ENCODE peak calls at places on chromosomes 4 and X, in five cellular contexts. Z, A, T, S and U are unnamed samples.
A peak's percentile ranks its signal among the peaks of the same experiment; 100 is the strongest.

GRCh38 chr4:35491093-35491492 is 753.2 kb downstream of the ARAP2 start:
- DNase-seq in Z (no peak), A (no peak), T (no peak), S (no peak), U (no peak)

GRCh38 chrX:155065035-155065734 is 5.8 kb downstream of the CMC4 start:
- DNase-seq in Z (no peak), A (no peak), T (no peak), S (no peak), U (peak; percentile 30)

GRCh38 chrX:1400049-1400448 is 8.1 kb upstream of the SLC25A6 start:
- DNase-seq in Z (no peak), A (no peak), T (no peak), S (peak; percentile 31), U (peak; percentile 43)

GRCh38 chr4:5720157-5720850 is 9.3 kb downstream of the EVC start:
- DNase-seq in Z (no peak), A (no peak), T (no peak), S (no peak), U (no peak)

GRCh38 chrX:40300286-40300890 is 202.6 kb upstream of the BCOR start:
- DNase-seq in Z (no peak), A (no peak), T (no peak), S (no peak), U (no peak)

GRCh38 chrX:72358313-72358712 is 52.6 kb upstream of the CITED1 start:
- DNase-seq in Z (no peak), A (no peak), T (no peak), S (no peak), U (no peak)

GRCh38 chrX:19462879-19463278 is 52.4 kb downstream of the MAP3K15 start:
- DNase-seq in Z (no peak), A (no peak), T (no peak), S (no peak), U (no peak)

GRCh38 chrX:104921606-104922205 is 298.8 kb downstream of the TEX13A start:
- DNase-seq in Z (no peak), A (peak; percentile 18), T (no peak), S (no peak), U (no peak)

GRCh38 chr4:33661636-33662035 is 2582.7 kb downstream of the ARAP2 start:
- DNase-seq in Z (no peak), A (no peak), T (no peak), S (no peak), U (no peak)

GRCh38 chr4:33658971-33659370 is 2585.3 kb downstream of the ARAP2 start:
- DNase-seq in Z (no peak), A (no peak), T (no peak), S (no peak), U (no peak)
- H3K9me3 ChIP-seq in Z (no peaks in the 10 kb centered on the region), A (no peaks in the 10 kb centered on the region), T (no peaks in the 10 kb centered on the region), S (peaks cover 38% of the 10 kb centered on the region), U (no peaks in the 10 kb centered on the region)

DNA sequence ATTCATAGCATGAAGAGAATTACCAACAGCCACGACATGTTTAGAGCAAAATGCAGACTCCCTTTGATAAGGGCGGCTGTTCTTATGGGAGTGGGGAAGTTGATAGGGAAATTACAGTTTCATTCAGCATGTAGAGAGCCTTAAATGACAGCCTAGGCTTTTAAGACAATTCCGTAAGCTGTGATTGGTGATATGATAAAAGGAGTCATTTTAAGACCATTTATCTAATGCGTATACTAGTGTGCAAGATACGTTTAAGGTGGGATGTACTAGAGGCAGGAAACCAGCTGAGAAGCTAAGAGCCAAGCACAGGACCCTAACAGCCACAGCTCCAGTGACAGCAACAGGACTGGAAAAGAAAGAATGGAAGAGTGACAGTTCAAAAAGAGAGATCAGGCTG is 102.2 kb upstream of the ZFP42 start:
- DNase-seq in Z (no peak), A (no peak), T (no peak), S (no peak), U (no peak)
- H3K4me3 ChIP-seq in Z (no peak overlapping the region), A (no peak overlapping the region), T (no peak overlapping the region), S (no peak overlapping the region), U (no peak overlapping the region)

GRCh38 chr4:65028592-65028991 is 619.3 kb upstream of the TECRL start:
- DNase-seq in Z (no peak), A (no peak), T (no peak), S (no peak), U (no peak)

DNA sequence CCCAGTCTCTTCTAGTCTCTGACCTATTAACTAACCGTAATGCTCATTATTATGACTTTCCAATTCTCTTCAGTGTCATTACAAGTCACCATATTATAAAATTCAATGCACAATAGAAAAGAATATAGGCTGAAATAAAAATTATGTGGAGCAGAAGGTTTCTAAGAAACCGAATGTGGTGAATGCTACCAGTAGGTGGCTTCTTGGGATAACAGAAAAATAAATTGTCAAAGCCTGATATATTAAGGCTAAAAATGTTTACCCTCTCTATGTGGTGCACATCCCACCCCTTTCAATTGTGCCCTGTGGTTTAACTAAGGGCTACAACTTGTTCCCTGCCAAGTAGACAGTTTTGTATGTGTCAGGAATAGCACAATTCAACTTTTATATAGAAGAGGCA is 624.6 kb upstream of the TECRL start:
- DNase-seq in Z (no peak), A (no peak), T (no peak), S (no peak), U (no peak)
- TF ChIP-seq CTCF in Z (no peak), A (no peak), T (no peak), S (no peak), U (no peak)

DNA sequence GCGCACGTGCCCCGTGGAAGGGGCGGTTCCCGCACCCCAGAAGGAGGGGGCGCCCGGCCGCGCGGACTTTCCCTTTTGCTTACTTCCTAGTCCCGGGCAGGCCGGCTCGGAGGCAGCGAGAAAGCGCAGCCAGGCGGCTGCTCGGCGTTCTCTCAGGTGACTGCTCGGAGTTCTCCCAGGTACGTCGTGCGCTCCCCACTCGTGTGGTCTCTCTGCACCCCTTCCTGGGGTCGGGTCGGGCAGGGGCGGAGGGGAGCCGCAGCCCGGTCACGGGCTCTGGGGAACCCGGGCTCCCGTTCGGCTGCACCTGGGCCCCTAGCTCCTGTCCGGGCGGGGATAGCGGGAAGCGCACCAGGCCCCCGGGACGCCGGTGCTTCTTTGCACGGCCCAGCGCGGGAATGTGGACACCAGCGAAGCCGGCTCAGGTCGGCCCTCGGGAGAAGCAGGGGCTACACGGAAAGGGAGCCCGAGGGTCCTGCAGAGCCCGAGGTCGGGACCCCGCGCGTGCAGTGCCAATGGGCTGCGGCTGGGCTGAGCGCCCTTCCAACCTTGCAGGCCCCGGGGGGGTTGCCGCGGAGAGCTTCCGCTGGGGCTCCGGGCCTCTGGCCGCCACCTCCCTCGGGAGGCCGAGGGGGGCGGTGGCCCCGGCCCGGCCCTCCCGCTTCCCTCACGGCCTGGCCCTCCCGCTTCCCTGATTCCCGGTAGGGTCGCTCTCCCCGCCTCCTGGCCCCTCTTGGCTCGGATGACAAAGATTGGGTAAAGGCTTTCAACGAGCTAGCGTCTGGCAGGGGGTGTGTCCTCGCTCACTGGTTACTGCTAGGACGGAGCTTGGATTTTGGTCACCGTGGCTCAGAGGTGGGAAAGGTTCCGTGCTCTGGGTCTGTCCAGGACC is at the start of gene TLR2:
- DNase-seq in Z (peak; percentile 63), A (peak; percentile 89), T (peak; percentile 77), S (peak; percentile 86), U (peak; percentile 79)
- H3K9me3 ChIP-seq in Z (no peaks in the 10 kb centered on the region), A (no peaks in the 10 kb centered on the region), T (no peaks in the 10 kb centered on the region), S (peaks cover 17% of the 10 kb centered on the region), U (peaks cover 4% of the 10 kb centered on the region)

GRCh38 chr4:184860018-184860530 is 34.3 kb upstream of the ACSL1 start:
- DNase-seq in Z (no peak), A (no peak), T (no peak), S (no peak), U (no peak)
- H3K4me3 ChIP-seq in Z (no peak overlapping the region), A (no peak overlapping the region), T (no peak overlapping the region), S (no peak overlapping the region), U (no peak overlapping the region)

GRCh38 chr4:112564706-112565270 is 48.8 kb upstream of the NEUROG2 start:
- DNase-seq in Z (no peak), A (no peak), T (no peak), S (no peak), U (no peak)
- TF ChIP-seq CTCF in Z (no peak), A (no peak), T (no peak), S (no peak), U (no peak)

DNA sequence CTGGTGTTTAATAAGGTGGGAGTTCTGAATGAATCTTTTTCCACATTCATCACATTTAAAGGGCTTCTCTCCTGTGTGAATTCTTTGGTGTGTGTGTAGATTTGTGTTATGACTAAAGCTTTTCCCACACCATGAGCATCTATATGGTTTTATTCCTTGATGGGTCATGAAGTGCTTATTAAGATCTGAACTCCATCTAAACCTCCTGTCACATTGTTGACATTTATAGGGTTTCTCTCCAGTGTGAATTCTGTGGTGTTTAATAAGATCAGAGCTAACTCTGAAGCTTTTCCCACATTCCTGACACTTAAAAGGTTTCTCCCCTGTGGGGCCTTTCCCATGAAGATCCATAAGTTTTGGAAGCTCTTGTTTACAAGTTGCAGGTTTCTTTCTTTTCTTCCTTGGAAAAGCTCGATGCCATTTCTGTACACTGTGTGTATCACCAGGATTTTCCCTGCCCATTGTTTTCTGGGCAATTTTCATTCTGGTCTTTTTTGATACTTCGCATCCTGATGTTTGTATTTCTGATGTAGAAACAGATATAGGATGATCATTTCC is 21.9 kb upstream of the ETDC start:
- DNase-seq in Z (no peak), A (no peak), T (no peak), S (no peak), U (no peak)
- H3K9me3 ChIP-seq in Z (peaks cover 4% of the 10 kb centered on the region), A (peaks cover 4% of the 10 kb centered on the region), T (no peaks in the 10 kb centered on the region), S (peaks cover 57% of the 10 kb centered on the region), U (peaks cover 29% of the 10 kb centered on the region)

DNA sequence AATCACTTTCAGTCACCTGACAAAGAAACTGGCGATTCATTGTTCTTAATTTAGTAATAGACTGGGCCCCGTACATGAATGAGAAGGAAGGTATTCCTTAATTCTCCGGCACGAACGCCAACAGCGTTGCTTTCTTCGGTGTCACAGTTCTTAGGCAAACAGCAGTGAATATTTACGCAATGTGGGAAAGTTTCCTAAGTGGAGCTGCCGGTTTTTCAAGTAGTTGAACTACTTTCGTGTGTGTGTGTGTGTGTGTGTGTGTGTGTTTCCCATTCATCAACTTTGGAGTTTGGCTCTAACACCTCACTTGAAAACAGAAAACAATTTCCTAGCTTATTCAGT is 651 bp downstream of the NXT2 start:
- DNase-seq in Z (peak; percentile 67), A (no peak), T (peak; percentile 39), S (no peak), U (no peak)
- H3K4me3 ChIP-seq in Z (no peak overlapping the region), A (peak overlapping the region; percentile 36), T (peak overlapping the region; percentile 60), S (peak overlapping the region; percentile 17), U (peak overlapping the region; percentile 87)

GRCh38 chrX:20637351-20637750 is 370.6 kb upstream of the RPS6KA3 start:
- DNase-seq in Z (no peak), A (no peak), T (no peak), S (no peak), U (no peak)

GRCh38 chrX:20641954-20642353 is 375.2 kb upstream of the RPS6KA3 start:
- DNase-seq in Z (no peak), A (no peak), T (no peak), S (no peak), U (no peak)

GRCh38 chrX:20639115-20639514 is 372.4 kb upstream of the RPS6KA3 start:
- DNase-seq in Z (no peak), A (no peak), T (no peak), S (no peak), U (peak; percentile 20)
- TF ChIP-seq CTCF in Z (no peak), A (no peak), T (no peak), S (no peak), U (no peak)